ENCODE peak calls at places on chromosomes 3 and 15, in four cellular contexts. One of them, this sample, is unnamed.

GRCh38 chr15:87877114-87877810 is 379.3 kb downstream of the NTRK3 start:
- DNase-seq in neuronal stem cell: no peak
- DNase-seq in H9: no peak
- DNase-seq in trophoblast cell: peak; percentile 75
- DNase-seq in this sample: no peak

GRCh38 chr15:70690491-70691281 is 72.7 kb downstream of the UACA start:
- DNase-seq in neuronal stem cell: no peak
- DNase-seq in H9: no peak
- DNase-seq in trophoblast cell: no peak
- DNase-seq in this sample: no peak

GRCh38 chr3:9934235-9934621 is 594 bp downstream of the CRELD1 start:
- DNase-seq in neuronal stem cell: no peak
- DNase-seq in H9: no peak
- DNase-seq in trophoblast cell: no peak
- DNase-seq in this sample: no peak

GRCh38 chr3:187545391-187545790 is 124.8 kb downstream of the SST start:
- DNase-seq in neuronal stem cell: no peak
- DNase-seq in H9: no peak
- DNase-seq in trophoblast cell: no peak
- DNase-seq in this sample: no peak

GRCh38 chr3:63980019-63980418 is 43.3 kb downstream of the PSMD6 start:
- DNase-seq in neuronal stem cell: no peak
- DNase-seq in H9: no peak
- DNase-seq in trophoblast cell: no peak
- DNase-seq in this sample: no peak

GRCh38 chr3:54358327-54358726 is 236.0 kb downstream of the CACNA2D3 start:
- DNase-seq in neuronal stem cell: no peak
- DNase-seq in H9: no peak
- DNase-seq in trophoblast cell: no peak
- DNase-seq in this sample: no peak

GRCh38 chr3:123031051-123031450 is 3.5 kb upstream of the SEMA5B start:
- DNase-seq in neuronal stem cell: no peak
- DNase-seq in H9: no peak
- DNase-seq in trophoblast cell: no peak
- DNase-seq in this sample: no peak

GRCh38 chr3:52221563-52222318 is 3.7 kb downstream of the TLR9 start:
- DNase-seq in neuronal stem cell: no peak
- DNase-seq in H9: peak; percentile 24
- DNase-seq in trophoblast cell: no peak
- DNase-seq in this sample: peak; percentile 44

GRCh38 chr15:38187646-38188313 is 64.9 kb upstream of the SPRED1 start:
- DNase-seq in neuronal stem cell: no peak
- DNase-seq in H9: no peak
- DNase-seq in trophoblast cell: no peak
- DNase-seq in this sample: no peak

GRCh38 chr3:15055019-15055557 is 10.0 kb downstream of the MRPS25 start:
- DNase-seq in neuronal stem cell: no peak
- DNase-seq in H9: no peak
- DNase-seq in trophoblast cell: no peak
- DNase-seq in this sample: no peak

GRCh38 chr3:113747719-113748046 is 848 bp downstream of the ATP6V1A start:
- DNase-seq in neuronal stem cell: peak; percentile 6
- DNase-seq in H9: no peak
- DNase-seq in trophoblast cell: no peak
- DNase-seq in this sample: no peak

GRCh38 chr3:172373912-172374311 is 74.3 kb downstream of the GHSR start:
- DNase-seq in neuronal stem cell: no peak
- DNase-seq in H9: no peak
- DNase-seq in trophoblast cell: no peak
- DNase-seq in this sample: no peak

GRCh38 chr3:128503164-128503651 is 10.2 kb upstream of the GATA2 start:
- DNase-seq in neuronal stem cell: no peak
- DNase-seq in H9: peak; percentile 42
- DNase-seq in trophoblast cell: peak; percentile 59
- DNase-seq in this sample: peak; percentile 50

DNA sequence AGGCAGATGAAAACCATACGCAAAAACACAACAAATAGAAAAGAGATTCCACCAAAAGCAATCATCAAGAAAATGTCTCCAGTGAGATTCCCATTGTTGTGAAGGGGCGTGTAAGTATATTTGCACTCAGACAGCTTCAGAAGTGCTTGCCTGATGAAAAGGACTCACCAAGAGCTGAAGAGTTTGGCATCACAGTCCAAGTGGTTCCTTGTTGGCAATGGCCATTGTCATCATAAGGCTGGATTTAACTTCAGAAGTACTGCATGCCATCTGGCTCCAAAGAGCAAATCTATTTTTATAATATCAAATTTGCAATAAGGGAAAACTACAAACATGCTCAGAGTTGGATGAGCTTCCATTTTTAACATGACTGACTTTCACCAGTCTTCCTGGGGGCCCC is 505.3 kb upstream of the NR2F2 start:
- DNase-seq in neuronal stem cell: no peak
- DNase-seq in H9: no peak
- DNase-seq in trophoblast cell: no peak
- DNase-seq in this sample: no peak
- H3K4ac ChIP-seq in neuronal stem cell: no peak overlapping the region
- H3K4ac ChIP-seq in H9: no peak overlapping the region
- H3K4ac ChIP-seq in trophoblast cell: no peak overlapping the region
- H3K4ac ChIP-seq in this sample: no peak overlapping the region

GRCh38 chr15:78384651-78385050 is 44.5 kb downstream of the CRABP1 start:
- DNase-seq in neuronal stem cell: no peak
- DNase-seq in H9: no peak
- DNase-seq in trophoblast cell: no peak
- DNase-seq in this sample: no peak
- H2BK12ac ChIP-seq in neuronal stem cell: no peak overlapping the region
- H2BK12ac ChIP-seq in H9: no peak overlapping the region
- H2BK12ac ChIP-seq in trophoblast cell: no peak overlapping the region
- H2BK12ac ChIP-seq in this sample: no peak overlapping the region

GRCh38 chr3:105821433-105821832 is 47.4 kb downstream of the CBLB start:
- DNase-seq in neuronal stem cell: no peak
- DNase-seq in H9: no peak
- DNase-seq in trophoblast cell: no peak
- DNase-seq in this sample: no peak

GRCh38 chr3:105824129-105824528 is 44.7 kb downstream of the CBLB start:
- DNase-seq in neuronal stem cell: no peak
- DNase-seq in H9: no peak
- DNase-seq in trophoblast cell: no peak
- DNase-seq in this sample: no peak

GRCh38 chr3:105823149-105823866 is 45.5 kb downstream of the CBLB start:
- DNase-seq in neuronal stem cell: no peak
- DNase-seq in H9: no peak
- DNase-seq in trophoblast cell: peak; percentile 66
- DNase-seq in this sample: no peak

GRCh38 chr3:105827101-105827634 is 41.6 kb downstream of the CBLB start:
- DNase-seq in neuronal stem cell: no peak
- DNase-seq in H9: no peak
- DNase-seq in trophoblast cell: no peak
- DNase-seq in this sample: no peak

GRCh38 chr3:105822171-105823123 is 46.4 kb downstream of the CBLB start:
- DNase-seq in neuronal stem cell: no peak
- DNase-seq in H9: no peak
- DNase-seq in trophoblast cell: no peak
- DNase-seq in this sample: no peak
- H3K4ac ChIP-seq in neuronal stem cell: no peak overlapping the region
- H3K4ac ChIP-seq in H9: no peak overlapping the region
- H3K4ac ChIP-seq in trophoblast cell: no peak overlapping the region
- H3K4ac ChIP-seq in this sample: no peak overlapping the region

DNA sequence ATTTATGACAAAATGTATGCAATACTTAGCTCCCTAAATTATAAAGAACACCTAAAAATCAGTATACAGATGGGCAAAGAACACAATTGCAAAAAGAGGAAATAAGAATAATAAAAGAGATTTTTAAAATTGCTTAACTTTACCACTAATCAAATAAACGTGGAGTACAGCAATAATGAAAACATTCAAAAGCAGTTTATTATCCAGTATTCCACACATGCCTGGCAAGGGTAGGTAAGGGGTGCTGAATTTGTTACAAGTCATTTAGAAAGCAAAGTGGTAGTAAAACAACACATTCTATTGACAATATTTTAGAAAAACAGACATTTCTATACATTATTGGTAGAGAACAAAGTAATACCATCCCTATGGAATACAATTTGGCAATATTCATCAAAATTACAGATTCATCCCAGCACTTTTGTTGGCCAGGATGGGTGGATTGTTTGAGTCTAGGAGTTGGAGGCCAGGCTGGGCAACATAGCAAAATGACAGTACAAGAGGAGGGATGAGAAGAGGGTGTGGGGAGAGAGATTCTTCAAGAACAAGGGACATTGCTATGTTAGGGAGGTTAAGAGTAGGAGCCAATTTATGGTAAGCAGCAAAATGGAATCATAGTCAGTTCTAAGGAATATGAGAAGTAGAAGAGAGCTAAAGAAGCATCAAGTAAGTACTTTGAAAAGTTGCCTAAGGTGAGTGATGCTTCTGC is 3.7 kb upstream of the ACKR4 start:
- DNase-seq in neuronal stem cell: no peak
- DNase-seq in H9: no peak
- DNase-seq in trophoblast cell: no peak
- DNase-seq in this sample: no peak
- H2BK12ac ChIP-seq in neuronal stem cell: no peak overlapping the region
- H2BK12ac ChIP-seq in H9: no peak overlapping the region
- H2BK12ac ChIP-seq in trophoblast cell: no peak overlapping the region
- H2BK12ac ChIP-seq in this sample: no peak overlapping the region

GRCh38 chr3:146544929-146545528 is 622 bp upstream of the PLSCR1 start:
- DNase-seq in neuronal stem cell: no peak
- DNase-seq in H9: no peak
- DNase-seq in trophoblast cell: no peak
- DNase-seq in this sample: no peak
- H3K4ac ChIP-seq in neuronal stem cell: no peak overlapping the region
- H3K4ac ChIP-seq in H9: no peak overlapping the region
- H3K4ac ChIP-seq in trophoblast cell: no peak overlapping the region
- H3K4ac ChIP-seq in this sample: no peak overlapping the region

This sample was measured in H1.